ENCODE peak calls at places on chromosomes 16 and 17, in four cellular contexts. One of them, this sample, is unnamed.

GRCh38 chr16:10828851-10829331 is 10.3 kb upstream of the TVP23A start:
- DNase-seq in K562: no peak
- DNase-seq in HepG2: no peak
- DNase-seq in SK-N-SH: peak; percentile 82
- DNase-seq in this sample: no peak

GRCh38 chr17:7843536-7844291 is 9.7 kb downstream of the KDM6B start:
- DNase-seq in K562: peak; percentile 60
- DNase-seq in HepG2: peak; percentile 85
- DNase-seq in SK-N-SH: peak; percentile 84
- DNase-seq in this sample: peak; percentile 87

GRCh38 chr16:886084-886543 is 84.7 kb downstream of the LMF1 start:
- DNase-seq in K562: no peak
- DNase-seq in HepG2: no peak
- DNase-seq in SK-N-SH: peak; percentile 57
- DNase-seq in this sample: no peak

GRCh38 chr16:86189934-86190333 is 291.0 kb downstream of the IRF8 start:
- DNase-seq in K562: no peak
- DNase-seq in HepG2: no peak
- DNase-seq in SK-N-SH: no peak
- DNase-seq in this sample: no peak

GRCh38 chr17:63647936-63648335 is 25.7 kb downstream of the MAP3K3 start:
- DNase-seq in K562: no peak
- DNase-seq in HepG2: no peak
- DNase-seq in SK-N-SH: no peak
- DNase-seq in this sample: no peak

GRCh38 chr16:79717324-79717848 is 116.8 kb upstream of the MAF start:
- DNase-seq in K562: no peak
- DNase-seq in HepG2: no peak
- DNase-seq in SK-N-SH: peak; percentile 62
- DNase-seq in this sample: no peak

GRCh38 chr16:82033006-82033405 is 2.0 kb upstream of the HSD17B2 start:
- DNase-seq in K562: no peak
- DNase-seq in HepG2: no peak
- DNase-seq in SK-N-SH: no peak
- DNase-seq in this sample: no peak

GRCh38 chr16:85626191-85626951 is 13.2 kb downstream of the GSE1 start:
- DNase-seq in K562: no peak
- DNase-seq in HepG2: no peak
- DNase-seq in SK-N-SH: peak; percentile 89
- DNase-seq in this sample: peak; percentile 64

GRCh38 chr16:1342526-1343427 is 8.9 kb downstream of the TSR3 start:
- DNase-seq in K562: peak; percentile 100
- DNase-seq in HepG2: peak; percentile 96
- DNase-seq in SK-N-SH: peak; percentile 100
- DNase-seq in this sample: peak; percentile 98

GRCh38 chr17:73308017-73308823 is 3.6 kb downstream of the CDC42EP4 start:
- DNase-seq in K562: peak; percentile 76
- DNase-seq in HepG2: peak; percentile 91
- DNase-seq in SK-N-SH: no peak
- DNase-seq in this sample: no peak

GRCh38 chr16:85484337-85485295 is 128.5 kb upstream of the GSE1 start:
- DNase-seq in K562: peak; percentile 52
- DNase-seq in HepG2: no peak
- DNase-seq in SK-N-SH: no peak
- DNase-seq in this sample: no peak

GRCh38 chr16:22216191-22216831 is 10.2 kb downstream of the EEF2K start:
- DNase-seq in K562: peak; percentile 67
- DNase-seq in HepG2: no peak
- DNase-seq in SK-N-SH: no peak
- DNase-seq in this sample: no peak

GRCh38 chr16:54265558-54266213 is 20.9 kb downstream of the IRX3 start:
- DNase-seq in K562: no peak
- DNase-seq in HepG2: peak; percentile 65
- DNase-seq in SK-N-SH: no peak
- DNase-seq in this sample: no peak

GRCh38 chr17:73155410-73156165 is 9.2 kb upstream of the SSTR2 start:
- DNase-seq in K562: no peak
- DNase-seq in HepG2: no peak
- DNase-seq in SK-N-SH: peak; percentile 83
- DNase-seq in this sample: peak; percentile 26

GRCh38 chr17:75695141-75695829 is 26.0 kb upstream of the ITGB4 start:
- DNase-seq in K562: no peak
- DNase-seq in HepG2: no peak
- DNase-seq in SK-N-SH: no peak
- DNase-seq in this sample: no peak

GRCh38 chr17:79781012-79781665 is 3.2 kb downstream of the CBX2 start:
- DNase-seq in K562: no peak
- DNase-seq in HepG2: no peak
- DNase-seq in SK-N-SH: no peak
- DNase-seq in this sample: no peak
- TF ChIP-seq FOXJ3 in K562: no peak
- TF ChIP-seq FOXJ3 in HepG2: no peak
- TF ChIP-seq FOXJ3 in SK-N-SH: no peak
- TF ChIP-seq FOXJ3 in this sample: no peak

GRCh38 chr17:67279115-67279514 is 34.1 kb upstream of the HELZ start:
- DNase-seq in K562: no peak
- DNase-seq in HepG2: peak; percentile 56
- DNase-seq in SK-N-SH: no peak
- DNase-seq in this sample: no peak

GRCh38 chr17:67281053-67281452 is 36.1 kb upstream of the HELZ start:
- DNase-seq in K562: no peak
- DNase-seq in HepG2: no peak
- DNase-seq in SK-N-SH: no peak
- DNase-seq in this sample: no peak

GRCh38 chr17:67278363-67278762 is 33.4 kb upstream of the HELZ start:
- DNase-seq in K562: no peak
- DNase-seq in HepG2: no peak
- DNase-seq in SK-N-SH: no peak
- DNase-seq in this sample: no peak

GRCh38 chr17:67281736-67282135 is 36.7 kb upstream of the HELZ start:
- DNase-seq in K562: no peak
- DNase-seq in HepG2: no peak
- DNase-seq in SK-N-SH: peak; percentile 45
- DNase-seq in this sample: no peak

GRCh38 chr17:67280279-67280678 is 35.3 kb upstream of the HELZ start:
- DNase-seq in K562: no peak
- DNase-seq in HepG2: peak; percentile 74
- DNase-seq in SK-N-SH: no peak
- DNase-seq in this sample: no peak
- TF ChIP-seq FOXJ3 in K562: no peak
- TF ChIP-seq FOXJ3 in HepG2: no peak
- TF ChIP-seq FOXJ3 in SK-N-SH: no peak
- TF ChIP-seq FOXJ3 in this sample: no peak

DNA sequence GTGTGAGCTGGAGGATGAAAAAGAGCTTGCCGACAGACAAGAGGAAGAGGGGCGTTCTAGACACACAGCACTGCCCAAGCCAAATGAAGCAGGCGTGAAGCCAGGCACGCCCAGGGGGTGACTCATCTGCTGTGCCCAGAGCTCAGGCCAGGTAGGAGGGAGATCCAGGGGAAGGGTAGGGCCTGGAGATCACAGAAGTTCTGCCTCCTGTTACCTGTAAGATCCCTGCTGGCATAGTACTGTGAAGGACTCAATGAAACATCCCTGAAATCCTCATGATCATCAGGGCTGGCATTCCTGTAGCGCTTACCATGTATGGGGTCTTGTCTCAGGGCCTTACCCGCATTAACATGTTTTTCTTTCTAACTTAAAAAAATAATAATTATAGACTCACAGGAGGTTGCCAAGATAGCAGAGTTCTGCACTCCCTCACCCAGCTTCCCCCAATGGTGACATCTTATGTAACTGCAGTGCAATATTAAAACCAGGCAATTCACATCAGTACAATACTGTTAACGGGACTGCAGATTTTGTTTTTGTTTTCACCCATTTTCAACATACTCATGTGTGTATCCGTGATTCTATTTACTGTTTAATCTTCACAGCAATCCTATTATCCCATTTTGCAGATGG is 158.5 kb downstream of the XYLT1 start:
- DNase-seq in K562: no peak
- DNase-seq in HepG2: no peak
- DNase-seq in SK-N-SH: no peak
- DNase-seq in this sample: no peak
- TF ChIP-seq FOXJ3 in K562: no peak
- TF ChIP-seq FOXJ3 in HepG2: no peak
- TF ChIP-seq FOXJ3 in SK-N-SH: no peak
- TF ChIP-seq FOXJ3 in this sample: no peak

GRCh38 chr17:17569691-17570090 is 21.8 kb downstream of the PEMT start:
- DNase-seq in K562: no peak
- DNase-seq in HepG2: no peak
- DNase-seq in SK-N-SH: no peak
- DNase-seq in this sample: no peak
- TF ChIP-seq FOXJ3 in K562: no peak
- TF ChIP-seq FOXJ3 in HepG2: no peak
- TF ChIP-seq FOXJ3 in SK-N-SH: no peak
- TF ChIP-seq FOXJ3 in this sample: no peak

DNA sequence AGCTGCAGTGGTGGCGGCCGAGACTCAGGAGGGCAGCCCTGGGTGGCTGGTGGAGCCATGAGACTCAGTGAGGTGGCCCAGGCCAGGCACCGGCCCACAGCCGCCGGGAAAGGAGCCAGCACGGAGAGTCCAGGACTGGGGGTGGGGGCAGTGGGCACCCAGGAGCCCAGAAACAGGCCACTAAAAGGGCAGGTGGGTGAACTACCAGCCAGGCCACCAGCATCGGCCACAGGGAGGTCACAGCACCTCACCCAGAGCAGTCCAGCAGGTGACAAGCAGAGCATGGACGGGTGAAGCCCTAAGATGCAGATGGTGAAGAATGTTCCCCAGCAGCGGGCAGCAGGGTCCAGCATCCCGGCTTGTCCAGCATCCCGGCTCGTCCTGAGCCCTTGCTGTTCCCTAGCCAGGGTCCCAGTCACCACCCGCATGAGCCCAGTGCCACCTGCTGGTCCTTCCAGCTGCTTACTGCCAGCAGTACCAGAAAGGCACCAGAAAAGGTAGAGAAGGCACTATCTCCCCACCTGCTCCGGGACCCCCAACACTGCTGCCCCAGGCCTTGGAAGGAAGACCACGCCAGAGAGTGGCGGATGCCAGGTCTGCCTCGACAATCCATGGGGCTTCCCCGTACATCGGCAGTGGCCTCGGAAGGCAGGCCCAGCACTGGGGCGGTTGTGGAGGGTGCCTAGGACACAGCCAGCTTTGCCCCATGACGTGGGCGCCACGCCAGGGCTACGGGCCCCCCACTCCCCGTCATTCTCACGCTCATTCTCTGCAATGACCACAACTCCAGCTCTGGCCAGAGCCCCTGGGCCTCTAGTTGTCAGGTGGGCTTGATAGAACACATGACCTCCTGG is 1.6 kb downstream of the CENPX start:
- DNase-seq in K562: no peak
- DNase-seq in HepG2: peak; percentile 86
- DNase-seq in SK-N-SH: peak; percentile 93
- DNase-seq in this sample: peak; percentile 55
- TF ChIP-seq FOXJ3 in K562: no peak
- TF ChIP-seq FOXJ3 in HepG2: peak; percentile 49
- TF ChIP-seq FOXJ3 in SK-N-SH: no peak
- TF ChIP-seq FOXJ3 in this sample: no peak